ENCODE peak calls at places on chromosomes 3 and 15, in nine cellular contexts. L, O, Z, W, Y, I, G, B and N are unnamed samples.

GRCh38 chr3:129554356-129555120 is 11.6 kb downstream of the H1-8 start:
- DNase-seq in Z (no peak), O (peak; percentile 20), L (no peak), Y (no peak), G (no peak), B (no peak), I (no peak), W (no peak), N (no peak)

GRCh38 chr3:185070491-185071335 is 82.1 kb downstream of the C3orf70 start:
- DNase-seq in O (peak; percentile 18), I (no peak), G (peak; percentile 90), L (peak; percentile 25), Y (peak; percentile 6), B (peak; percentile 35), W (no peak), Z (peak; percentile 44), N (peak; percentile 61)

GRCh38 chr3:23809840-23810341 is 4.1 kb downstream of the UBE2E1 start:
- DNase-seq in G (no peak), B (peak; percentile 23), I (no peak), W (no peak), Z (no peak), O (peak; percentile 14), L (no peak), Y (no peak), N (peak; percentile 34)

GRCh38 chr3:124685481-124685880 is 44.8 kb upstream of the UMPS start:
- DNase-seq in Y (no peak), I (no peak), G (peak; percentile 22), W (no peak), O (no peak), Z (no peak), B (no peak), L (no peak), N (no peak)

GRCh38 chr15:59160880-59161593 is 45.6 kb upstream of the LDHAL6B start:
- DNase-seq in Z (peak; percentile 50), W (no peak), Y (no peak), B (peak; percentile 34), O (peak; percentile 9), I (no peak), L (peak; percentile 20), G (peak; percentile 91), N (no peak)

GRCh38 chr3:124985358-124985757 is 50.8 kb upstream of the MUC13 start:
- DNase-seq in O (no peak), Y (no peak), Z (no peak), I (no peak), W (peak; percentile 75), G (no peak), B (peak; percentile 85), L (peak; percentile 83), N (peak; percentile 59)

GRCh38 chr3:43882976-43883680 is 192.4 kb downstream of the ABHD5 start:
- DNase-seq in I (no peak), G (no peak), Z (no peak), W (no peak), Y (no peak), O (no peak), B (no peak), L (no peak), N (no peak)

GRCh38 chr15:24772709-24773373 is 97.3 kb downstream of the NPAP1 start:
- DNase-seq in G (peak; percentile 94), W (peak; percentile 76), Z (peak; percentile 6), O (peak; percentile 81), B (peak; percentile 87), Y (peak; percentile 62), I (no peak), L (peak; percentile 84), N (peak; percentile 65)

GRCh38 chr15:77225641-77226040 is 154.7 kb upstream of the TSPAN3 start:
- DNase-seq in I (no peak), Z (no peak), W (no peak), Y (no peak), L (peak; percentile 55), G (no peak), O (peak; percentile 7), B (peak; percentile 26), N (no peak)

GRCh38 chr3:184952671-184953070 is 140.7 kb downstream of the VPS8 start:
- DNase-seq in L (peak; percentile 8), G (no peak), Z (no peak), I (no peak), W (no peak), Y (no peak), O (no peak), B (peak; percentile 69), N (no peak)

GRCh38 chr15:35690698-35691116 is 144.7 kb upstream of the DPH6 start:
- DNase-seq in G (no peak), O (peak; percentile 97), Y (no peak), W (peak; percentile 94), Z (no peak), B (peak; percentile 66), I (no peak), L (peak; percentile 82), N (no peak)

GRCh38 chr3:181700168-181701087 is 11.3 kb upstream of the SOX2 start:
- DNase-seq in G (peak; percentile 89), Z (peak; percentile 72), W (no peak), Y (peak; percentile 88), I (peak; percentile 62), L (peak; percentile 54), B (peak; percentile 63), O (peak; percentile 89), N (peak; percentile 71)

GRCh38 chr3:177109688-177110087 is 87.6 kb downstream of the TBL1XR1 start:
- DNase-seq in O (no peak), Z (no peak), B (no peak), L (no peak), G (no peak), W (no peak), I (no peak), Y (no peak), N (no peak)

GRCh38 chr3:29277249-29277648 is 3.6 kb upstream of the RBMS3 start:
- DNase-seq in W (no peak), O (no peak), B (no peak), G (no peak), Y (no peak), Z (no peak), I (no peak), L (no peak), N (no peak)

GRCh38 chr15:77336006-77336405 is 83.9 kb downstream of the PEAK1 start:
- DNase-seq in B (no peak), G (no peak), L (no peak), I (no peak), Z (no peak), Y (no peak), O (no peak), W (no peak), N (no peak)

DNA sequence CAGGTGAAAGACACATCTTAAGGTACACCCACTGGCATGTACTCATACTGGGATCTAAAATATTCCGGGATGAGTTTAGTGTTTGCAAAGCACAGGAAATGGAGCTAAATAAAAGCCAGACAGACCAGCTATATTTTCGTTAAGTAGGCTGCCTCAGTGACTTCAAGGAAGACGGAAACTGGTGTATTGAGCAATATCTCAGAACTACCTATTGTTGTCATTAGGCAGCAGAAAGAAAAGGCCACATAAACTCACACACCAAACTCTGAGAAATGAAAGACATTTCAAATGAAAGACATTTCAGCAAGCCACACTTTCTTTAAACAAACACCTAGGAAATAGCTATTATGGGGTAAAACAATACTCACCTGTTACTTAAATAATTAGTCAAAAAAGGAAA is 761.7 kb upstream of the SEMA6D start:
- DNase-seq in B (no peak), W (no peak), L (no peak), Y (no peak), I (no peak), Z (no peak), O (no peak), G (no peak), N (no peak)
- H3K27me3 ChIP-seq in B (no peaks in the 10 kb centered on the region), W (no peaks in the 10 kb centered on the region), L (no peaks in the 10 kb centered on the region), Y (no peaks in the 10 kb centered on the region), I (no peaks in the 10 kb centered on the region), Z (no peaks in the 10 kb centered on the region), O (no peaks in the 10 kb centered on the region), G (no peaks in the 10 kb centered on the region), N (no peaks in the 10 kb centered on the region)

GRCh38 chr15:67812232-67812631 is 13.1 kb upstream of the SKOR1 start:
- DNase-seq in O (no peak), Z (no peak), W (no peak), G (peak; percentile 54), I (no peak), B (no peak), Y (no peak), L (no peak), N (no peak)
- H3K27ac ChIP-seq in O (no peak overlapping the region), Z (no peak overlapping the region), W (no peak overlapping the region), G (no peak overlapping the region), I (no peak overlapping the region), B (no peak overlapping the region), Y (no peak overlapping the region), L (no peak overlapping the region), N (no peak overlapping the region)

DNA sequence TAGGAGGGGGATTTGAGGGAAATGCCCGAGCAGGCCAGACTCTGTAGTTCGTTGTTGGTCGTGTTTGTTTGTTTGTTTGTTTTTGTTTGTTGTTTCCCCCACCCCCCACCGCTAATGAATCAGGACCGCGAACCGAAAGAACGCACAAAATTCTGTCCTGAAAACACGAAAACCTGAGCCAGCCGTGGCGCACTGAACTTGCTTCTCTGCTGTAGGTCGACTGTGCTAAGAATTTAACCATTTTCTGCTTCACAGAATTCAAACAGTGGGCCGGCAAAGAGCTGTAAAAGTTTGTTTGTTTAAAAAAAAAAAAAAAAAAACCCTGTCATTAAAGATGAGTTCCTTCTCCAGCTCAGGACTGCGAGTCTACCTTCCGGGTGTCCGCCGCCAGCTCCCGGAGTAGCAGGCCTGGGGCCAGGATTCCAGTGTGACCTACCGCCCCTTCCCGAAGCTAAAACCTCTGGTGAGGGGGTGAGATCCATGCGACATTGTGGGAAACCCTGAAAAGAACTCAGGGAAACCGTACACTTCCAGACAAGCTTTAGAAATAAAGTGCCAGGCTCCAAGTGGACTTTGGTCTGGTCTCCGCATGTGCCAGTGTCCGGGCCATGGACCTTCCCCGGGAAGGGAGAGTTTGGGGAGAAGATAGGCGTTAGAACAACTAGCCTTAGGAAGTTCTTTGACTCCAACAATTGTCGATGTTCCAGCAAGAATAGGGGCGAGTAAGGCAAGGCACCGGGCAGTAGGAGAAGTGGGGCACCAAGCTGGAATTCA is 12.0 kb downstream of the ZIC4 start:
- DNase-seq in W (no peak), G (peak; percentile 67), Y (no peak), O (no peak), Z (no peak), B (no peak), I (no peak), L (no peak), N (no peak)
- H3K9ac ChIP-seq in W (peak overlapping the region; percentile 94), G (no peak overlapping the region), Y (no peak overlapping the region), O (no peak overlapping the region), Z (no peak overlapping the region), B (peak overlapping the region; percentile 66), I (no peak overlapping the region), L (no peak overlapping the region), N (no peak overlapping the region)

GRCh38 chr3:57158316-57158715 is 6.8 kb downstream of the IL17RD start:
- DNase-seq in I (no peak), G (no peak), Z (no peak), L (no peak), Y (no peak), O (no peak), B (no peak), W (no peak), N (no peak)

GRCh38 chr3:57160046-57160730 is 5.0 kb downstream of the IL17RD start:
- DNase-seq in Z (no peak), G (peak; percentile 92), I (no peak), L (no peak), Y (no peak), W (no peak), B (no peak), O (no peak), N (peak; percentile 36)

GRCh38 chr3:57157666-57158065 is 7.5 kb downstream of the IL17RD start:
- DNase-seq in B (no peak), G (no peak), I (no peak), Z (no peak), O (no peak), Y (no peak), L (no peak), W (no peak), N (no peak)

GRCh38 chr3:57160731-57161086 is 4.4 kb downstream of the IL17RD start:
- DNase-seq in G (peak; percentile 80), B (no peak), Z (no peak), W (no peak), I (no peak), L (no peak), Y (no peak), O (no peak), N (no peak)

GRCh38 chr3:57158813-57159678 is 6.1 kb downstream of the IL17RD start:
- DNase-seq in G (peak; percentile 91), Y (no peak), B (peak; percentile 15), W (no peak), I (peak; percentile 64), Z (no peak), O (peak; percentile 18), L (no peak), N (no peak)
- H3K27me3 ChIP-seq in G (no peaks in the 10 kb centered on the region), Y (no peaks in the 10 kb centered on the region), B (no peaks in the 10 kb centered on the region), W (no peaks in the 10 kb centered on the region), I (peaks cover 23% of the 10 kb centered on the region), Z (peaks cover 55% of the 10 kb centered on the region), O (peaks cover 67% of the 10 kb centered on the region), L (peaks cover 30% of the 10 kb centered on the region), N (no peaks in the 10 kb centered on the region)